ENCODE peak calls at places on chromosome 22, in seven cellular contexts. D, Y, K, B, X, L and W are unnamed samples.

GRCh38 chr22:28963362-28963761 is 80.0 kb downstream of the ZNRF3 start:
- DNase-seq in D (no peak), Y (no peak), K (no peak), B (no peak), X (no peak), L (no peak), W (no peak)

GRCh38 chr22:46275455-46276129 is 7.8 kb downstream of the TTC38 start:
- DNase-seq in D (no peak), Y (no peak), K (no peak), B (peak), X (no peak), L (no peak), W (no peak)

GRCh38 chr22:23820748-23821211 is 18.0 kb downstream of the DERL3 start:
- DNase-seq in D (no peak), Y (no peak), K (no peak), B (no peak), X (no peak), L (no peak), W (no peak)

GRCh38 chr22:28992565-28993326 is 68.9 kb downstream of the C22orf31 start:
- DNase-seq in D (no peak), Y (no peak), K (no peak), B (no peak), X (no peak), L (no peak), W (no peak)

GRCh38 chr22:38454361-38455062 is 487 bp downstream of the KCNJ4 start:
- DNase-seq in D (no peak), Y (no peak), K (peak), B (no peak), X (no peak), L (no peak), W (no peak)

GRCh38 chr22:26033071-26033470 is 136.2 kb upstream of the SEZ6L start:
- DNase-seq in D (no peak), Y (no peak), K (no peak), B (no peak), X (no peak), L (no peak), W (no peak)

GRCh38 chr22:28139993-28140392 is 220.9 kb upstream of the PITPNB start:
- DNase-seq in D (no peak), Y (no peak), K (peak), B (peak), X (peak), L (peak), W (no peak)

GRCh38 chr22:45302047-45302446 is 7.7 kb upstream of the FAM118A start:
- DNase-seq in D (no peak), Y (no peak), K (no peak), B (peak), X (no peak), L (peak), W (no peak)

GRCh38 chr22:33057363-33057995 is 702 bp downstream of the SYN3 start:
- DNase-seq in D (no peak), Y (no peak), K (no peak), B (no peak), X (no peak), L (no peak), W (no peak)

GRCh38 chr22:27987557-27987956 is 68.5 kb upstream of the PITPNB start:
- DNase-seq in D (no peak), Y (no peak), K (no peak), B (peak), X (peak), L (peak), W (no peak)

GRCh38 chr22:43955883-43956286 is 643 bp downstream of the SAMM50 start:
- DNase-seq in D (no peak), Y (no peak), K (no peak), B (no peak), X (no peak), L (no peak), W (no peak)

GRCh38 chr22:24333301-24333700 is 62.7 kb downstream of the SPECC1L start:
- DNase-seq in D (no peak), Y (no peak), K (no peak), B (peak), X (no peak), L (peak), W (no peak)

GRCh38 chr22:37802310-37803194 is 5.2 kb upstream of the GCAT start:
- DNase-seq in D (no peak), Y (peak), K (peak), B (peak), X (no peak), L (no peak), W (peak)

GRCh38 chr22:47205081-47205491 is 442.6 kb downstream of the TBC1D22A start:
- DNase-seq in D (no peak), Y (no peak), K (no peak), B (no peak), X (no peak), L (no peak), W (no peak)

GRCh38 chr22:35154937-35155387 is 89.0 kb downstream of the ISX start:
- DNase-seq in D (no peak), Y (peak), K (peak), B (peak), X (no peak), L (peak), W (peak)